ENCODE peak calls at places on chromosomes 2 and 18, in six cellular contexts. One of them, this sample, is unnamed.

GRCh38 chr2:226690471-226691024 is 109.1 kb downstream of the IRS1 start:
- DNase-seq in uterus: no peak
- DNase-seq in GM12878: no peak
- DNase-seq in esophagus muscularis mucosa: no peak
- DNase-seq in adrenal gland: no peak
- DNase-seq in A549: no peak
- DNase-seq in this sample: no peak

GRCh38 chr2:44358498-44358897 is 2.8 kb downstream of the PREPL start:
- DNase-seq in uterus: no peak
- DNase-seq in GM12878: peak; percentile 64
- DNase-seq in esophagus muscularis mucosa: no peak
- DNase-seq in adrenal gland: peak; percentile 34
- DNase-seq in A549: no peak
- DNase-seq in this sample: no peak

GRCh38 chr18:44178476-44178875 is 502.2 kb upstream of the SETBP1 start:
- DNase-seq in uterus: peak; percentile 25
- DNase-seq in GM12878: no peak
- DNase-seq in esophagus muscularis mucosa: no peak
- DNase-seq in adrenal gland: peak; percentile 18
- DNase-seq in A549: no peak
- DNase-seq in this sample: peak; percentile 30

GRCh38 chr18:3799515-3799914 is 349.5 kb downstream of the TGIF1 start:
- DNase-seq in uterus: no peak
- DNase-seq in GM12878: no peak
- DNase-seq in esophagus muscularis mucosa: no peak
- DNase-seq in adrenal gland: no peak
- DNase-seq in A549: no peak
- DNase-seq in this sample: no peak

GRCh38 chr2:96524482-96525210 is 11.9 kb upstream of the ARID5A start:
- DNase-seq in uterus: no peak
- DNase-seq in GM12878: no peak
- DNase-seq in esophagus muscularis mucosa: no peak
- DNase-seq in adrenal gland: no peak
- DNase-seq in A549: no peak
- DNase-seq in this sample: no peak

GRCh38 chr2:174023591-174024523 is 58.7 kb upstream of the SP3 start:
- DNase-seq in uterus: peak; percentile 59
- DNase-seq in GM12878: no peak
- DNase-seq in esophagus muscularis mucosa: no peak
- DNase-seq in adrenal gland: no peak
- DNase-seq in A549: peak; percentile 67
- DNase-seq in this sample: peak; percentile 78

GRCh38 chr2:229180658-229181057 is 90.4 kb downstream of the PID1 start:
- DNase-seq in uterus: no peak
- DNase-seq in GM12878: no peak
- DNase-seq in esophagus muscularis mucosa: no peak
- DNase-seq in adrenal gland: no peak
- DNase-seq in A549: no peak
- DNase-seq in this sample: no peak

GRCh38 chr2:109185801-109186570 is 57.0 kb downstream of the SH3RF3 start:
- DNase-seq in uterus: peak; percentile 53
- DNase-seq in GM12878: no peak
- DNase-seq in esophagus muscularis mucosa: no peak
- DNase-seq in adrenal gland: peak; percentile 92
- DNase-seq in A549: no peak
- DNase-seq in this sample: peak; percentile 73

GRCh38 chr2:41853427-41854191 is 194.2 kb upstream of the PKDCC start:
- DNase-seq in uterus: peak; percentile 46
- DNase-seq in GM12878: no peak
- DNase-seq in esophagus muscularis mucosa: no peak
- DNase-seq in adrenal gland: peak; percentile 56
- DNase-seq in A549: peak; percentile 77
- DNase-seq in this sample: no peak

GRCh38 chr2:64840419-64840818 is 148.8 kb upstream of the SLC1A4 start:
- DNase-seq in uterus: no peak
- DNase-seq in GM12878: no peak
- DNase-seq in esophagus muscularis mucosa: no peak
- DNase-seq in adrenal gland: no peak
- DNase-seq in A549: no peak
- DNase-seq in this sample: no peak

GRCh38 chr2:170930132-170931109 is 1.4 kb downstream of the GORASP2 start:
- DNase-seq in uterus: no peak
- DNase-seq in GM12878: peak; percentile 67
- DNase-seq in esophagus muscularis mucosa: no peak
- DNase-seq in adrenal gland: peak; percentile 33
- DNase-seq in A549: peak; percentile 73
- DNase-seq in this sample: no peak

GRCh38 chr2:169285528-169285927 is 76.8 kb downstream of the LRP2 start:
- DNase-seq in uterus: no peak
- DNase-seq in GM12878: no peak
- DNase-seq in esophagus muscularis mucosa: no peak
- DNase-seq in adrenal gland: no peak
- DNase-seq in A549: no peak
- DNase-seq in this sample: no peak

GRCh38 chr2:129366263-129366662 is 613.2 kb upstream of the RAB6C start:
- DNase-seq in uterus: no peak
- DNase-seq in GM12878: no peak
- DNase-seq in esophagus muscularis mucosa: no peak
- DNase-seq in adrenal gland: no peak
- DNase-seq in A549: no peak
- DNase-seq in this sample: no peak

GRCh38 chr2:46066116-46066515 is 231.1 kb upstream of the EPAS1 start:
- DNase-seq in uterus: no peak
- DNase-seq in GM12878: no peak
- DNase-seq in esophagus muscularis mucosa: no peak
- DNase-seq in adrenal gland: no peak
- DNase-seq in A549: no peak
- DNase-seq in this sample: no peak

GRCh38 chr2:168237741-168238140 is 9.7 kb downstream of the STK39 start:
- DNase-seq in uterus: no peak
- DNase-seq in GM12878: no peak
- DNase-seq in esophagus muscularis mucosa: no peak
- DNase-seq in adrenal gland: no peak
- DNase-seq in A549: no peak
- DNase-seq in this sample: no peak

GRCh38 chr2:1741851-1742250 is 2.5 kb downstream of the PXDN start:
- DNase-seq in uterus: no peak
- DNase-seq in GM12878: no peak
- DNase-seq in esophagus muscularis mucosa: no peak
- DNase-seq in adrenal gland: no peak
- DNase-seq in A549: no peak
- DNase-seq in this sample: no peak

GRCh38 chr2:80591233-80591632 is 286.7 kb upstream of the LRRTM1 start:
- DNase-seq in uterus: no peak
- DNase-seq in GM12878: no peak
- DNase-seq in esophagus muscularis mucosa: no peak
- DNase-seq in adrenal gland: no peak
- DNase-seq in A549: no peak
- DNase-seq in this sample: no peak

GRCh38 chr2:191983186-191983585 is 136.3 kb upstream of the CAVIN2 start:
- DNase-seq in uterus: no peak
- DNase-seq in GM12878: no peak
- DNase-seq in esophagus muscularis mucosa: no peak
- DNase-seq in adrenal gland: no peak
- DNase-seq in A549: no peak
- DNase-seq in this sample: no peak

GRCh38 chr2:65370387-65371093 is 61.9 kb downstream of the SPRED2 start:
- DNase-seq in uterus: no peak
- DNase-seq in GM12878: peak; percentile 30
- DNase-seq in esophagus muscularis mucosa: no peak
- DNase-seq in adrenal gland: no peak
- DNase-seq in A549: no peak
- DNase-seq in this sample: no peak

GRCh38 chr2:85419009-85419711 is 646 bp downstream of the SH2D6 start:
- DNase-seq in uterus: no peak
- DNase-seq in GM12878: no peak
- DNase-seq in esophagus muscularis mucosa: no peak
- DNase-seq in adrenal gland: no peak
- DNase-seq in A549: no peak
- DNase-seq in this sample: no peak

GRCh38 chr2:214902273-214902672 is 92.8 kb upstream of the BARD1 start:
- DNase-seq in uterus: no peak
- DNase-seq in GM12878: no peak
- DNase-seq in esophagus muscularis mucosa: no peak
- DNase-seq in adrenal gland: no peak
- DNase-seq in A549: no peak
- DNase-seq in this sample: no peak

GRCh38 chr2:157264099-157264498 is 6.6 kb downstream of the GALNT5 start:
- DNase-seq in uterus: no peak
- DNase-seq in GM12878: no peak
- DNase-seq in esophagus muscularis mucosa: no peak
- DNase-seq in adrenal gland: no peak
- DNase-seq in A549: no peak
- DNase-seq in this sample: no peak

GRCh38 chr2:112483047-112483473 is 1.1 kb downstream of the TTL start:
- DNase-seq in uterus: no peak
- DNase-seq in GM12878: no peak
- DNase-seq in esophagus muscularis mucosa: no peak
- DNase-seq in adrenal gland: peak; percentile 44
- DNase-seq in A549: peak; percentile 77
- DNase-seq in this sample: no peak

GRCh38 chr18:7982216-7982615 is 415.1 kb downstream of the PTPRM start:
- DNase-seq in uterus: no peak
- DNase-seq in GM12878: no peak
- DNase-seq in esophagus muscularis mucosa: no peak
- DNase-seq in adrenal gland: no peak
- DNase-seq in A549: no peak
- DNase-seq in this sample: no peak

DNA sequence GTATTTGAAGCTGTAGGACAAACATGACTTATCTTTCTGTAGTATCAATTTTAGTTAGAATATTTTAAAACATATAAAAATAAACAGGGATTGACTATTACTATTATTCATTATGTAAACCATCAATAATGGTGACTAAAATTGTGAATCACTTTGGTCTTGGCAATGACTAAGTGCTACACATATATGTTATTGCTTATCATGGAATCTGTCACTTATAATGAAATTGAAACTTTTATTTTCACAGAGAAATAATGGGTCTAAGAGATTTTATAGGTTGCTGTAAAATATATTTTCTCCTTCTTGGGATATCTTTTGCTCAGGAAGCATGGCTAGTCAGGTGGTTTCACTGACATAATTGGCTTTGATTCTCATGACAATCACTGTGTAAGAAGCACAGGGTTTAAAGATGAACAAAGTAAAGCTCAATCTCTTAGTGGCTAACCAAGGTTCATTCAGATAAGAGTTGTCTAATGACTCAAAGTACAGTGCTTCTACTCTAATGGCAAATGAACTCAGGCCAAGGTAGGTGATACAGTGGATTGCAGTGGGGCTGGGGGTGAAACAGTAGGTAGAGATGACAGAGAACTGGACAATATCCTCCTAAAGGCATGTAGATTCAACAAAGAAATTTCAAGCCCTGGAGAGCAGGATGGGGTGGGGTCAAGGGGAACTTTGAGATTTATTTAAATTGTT is 98.6 kb upstream of the FANCL start:
- DNase-seq in uterus: no peak
- DNase-seq in GM12878: no peak
- DNase-seq in esophagus muscularis mucosa: no peak
- DNase-seq in adrenal gland: no peak
- DNase-seq in A549: no peak
- DNase-seq in this sample: no peak
- H3K4me1 ChIP-seq in uterus: no peaks in the 10 kb centered on the region
- H3K4me1 ChIP-seq in GM12878: no peaks in the 10 kb centered on the region
- H3K4me1 ChIP-seq in esophagus muscularis mucosa: no peaks in the 10 kb centered on the region
- H3K4me1 ChIP-seq in adrenal gland: no peaks in the 10 kb centered on the region
- H3K4me1 ChIP-seq in A549: no peaks in the 10 kb centered on the region
- H3K4me1 ChIP-seq in this sample: no peaks in the 10 kb centered on the region

DNA sequence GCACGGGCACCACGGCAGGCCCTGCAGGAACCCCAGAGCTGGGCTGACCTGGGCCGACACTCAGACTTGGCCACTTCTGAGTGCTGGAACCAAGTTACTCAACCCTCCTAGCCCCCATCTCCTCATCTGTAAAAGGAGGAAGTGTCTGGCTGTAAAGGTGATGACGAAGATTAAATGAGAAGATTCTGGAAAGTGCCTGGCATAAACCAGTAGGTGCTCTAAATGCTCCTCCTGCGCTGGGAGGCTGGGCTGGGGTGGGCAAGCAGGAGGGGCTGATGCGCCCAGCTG is 55.2 kb downstream of the BIN1 start:
- DNase-seq in uterus: no peak
- DNase-seq in GM12878: no peak
- DNase-seq in esophagus muscularis mucosa: no peak
- DNase-seq in adrenal gland: no peak
- DNase-seq in A549: no peak
- DNase-seq in this sample: no peak
- TF ChIP-seq CTCF in uterus: no peak
- TF ChIP-seq CTCF in GM12878: no peak
- TF ChIP-seq CTCF in esophagus muscularis mucosa: no peak
- TF ChIP-seq CTCF in adrenal gland: no peak
- TF ChIP-seq CTCF in A549: no peak
- TF ChIP-seq CTCF in this sample: no peak

DNA sequence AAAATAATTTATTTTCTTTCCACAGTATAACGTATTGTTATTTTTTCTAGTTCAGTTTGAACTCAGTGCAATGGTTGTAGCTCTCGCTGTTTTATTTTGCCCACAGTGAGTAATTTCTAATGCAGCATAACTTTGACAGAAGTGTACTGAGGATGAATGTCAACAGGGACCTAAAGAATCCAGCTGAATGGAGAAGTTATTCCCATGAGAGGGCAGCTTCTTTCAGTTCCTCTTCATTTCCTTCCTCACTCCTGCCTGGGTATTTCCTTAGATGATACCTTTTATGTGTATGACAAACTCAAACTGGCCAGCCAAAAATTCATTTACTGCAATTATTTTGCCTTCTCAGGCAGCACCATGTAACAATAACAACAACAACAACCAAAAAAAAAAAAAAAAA is 1223.1 kb upstream of the ZEB2 start:
- DNase-seq in uterus: no peak
- DNase-seq in GM12878: no peak
- DNase-seq in esophagus muscularis mucosa: no peak
- DNase-seq in adrenal gland: no peak
- DNase-seq in A549: no peak
- DNase-seq in this sample: no peak
- H3K27ac ChIP-seq in uterus: no peak overlapping the region
- H3K27ac ChIP-seq in GM12878: no peak overlapping the region
- H3K27ac ChIP-seq in esophagus muscularis mucosa: no peak overlapping the region
- H3K27ac ChIP-seq in adrenal gland: no peak overlapping the region
- H3K27ac ChIP-seq in A549: no peak overlapping the region
- H3K27ac ChIP-seq in this sample: no peak overlapping the region

DNA sequence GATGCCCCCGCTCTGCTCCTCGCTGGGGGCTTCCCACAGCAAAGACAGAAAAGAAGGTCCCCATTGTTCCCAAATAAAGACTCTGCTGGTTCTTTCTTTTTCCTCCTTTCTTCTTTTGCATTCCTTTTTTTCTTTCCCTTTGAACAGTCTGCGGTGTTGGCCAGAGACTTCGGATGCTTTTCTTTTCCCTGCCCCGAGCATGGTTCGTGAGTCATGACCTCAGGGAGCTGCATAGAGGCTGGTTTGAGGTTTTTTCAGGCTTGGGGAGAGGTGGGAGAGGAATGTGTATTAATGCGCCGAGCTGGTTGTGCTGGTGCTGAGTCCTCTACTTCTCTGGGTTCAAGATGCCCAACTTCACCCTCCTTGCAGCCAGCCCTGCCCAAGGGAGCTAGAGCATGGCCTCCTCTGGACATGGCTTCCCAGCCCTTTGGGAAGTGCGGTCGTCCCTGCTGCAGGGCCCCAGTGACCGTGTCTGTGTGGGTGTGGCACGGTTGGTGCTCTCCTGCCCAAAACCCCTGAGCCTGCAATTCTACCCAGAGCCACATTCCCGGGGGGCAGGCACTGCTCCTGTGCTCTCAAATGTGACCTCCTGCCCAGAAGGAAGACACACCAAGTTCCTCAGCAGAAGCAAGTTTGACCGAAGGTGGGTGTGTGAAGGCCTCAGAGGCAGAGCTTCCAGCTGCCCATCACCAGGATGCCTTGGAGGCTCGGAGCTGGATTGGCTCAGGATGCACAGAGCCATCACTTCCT is 9.0 kb upstream of the ARHGEF4 start:
- DNase-seq in uterus: no peak
- DNase-seq in GM12878: no peak
- DNase-seq in esophagus muscularis mucosa: no peak
- DNase-seq in adrenal gland: no peak
- DNase-seq in A549: no peak
- DNase-seq in this sample: no peak
- H3K4me1 ChIP-seq in uterus: no peaks in the 10 kb centered on the region
- H3K4me1 ChIP-seq in GM12878: peaks cover 15% of the 10 kb centered on the region
- H3K4me1 ChIP-seq in esophagus muscularis mucosa: no peaks in the 10 kb centered on the region
- H3K4me1 ChIP-seq in adrenal gland: no peaks in the 10 kb centered on the region
- H3K4me1 ChIP-seq in A549: peaks cover 44% of the 10 kb centered on the region
- H3K4me1 ChIP-seq in this sample: no peaks in the 10 kb centered on the region

This sample was measured in tibial artery.